ENCODE peak calls at places on chromosome 2, in six cellular contexts. S is stimulated activated effector memory CD8-positive, alpha-beta T cell treated with anti-CD3 and anti-CD28 coated beads, Interleukin-12 subunit alpha, Interleukin-12 subunit beta, amount 100 ng/mL, for 72 hours; H is heart right ventricle; Q is ELF-1; L is HCEC 1CT; I is A673. O is an unnamed sample.

GRCh38 chr2:133486706-133487305 is 81.5 kb downstream of the NCKAP5 start:
- DNase-seq in S (no peak), H (no peak), Q (no peak), L (no peak), I (no peak), O (no peak)

GRCh38 chr2:26086155-26086634 is 52.3 kb downstream of the RAB10 start:
- DNase-seq in S (no peak), H (no peak), Q (no peak), L (peak; percentile 88), I (peak; percentile 48), O (peak; percentile 25)

GRCh38 chr2:39968037-39968436 is 189.0 kb upstream of the THUMPD2 start:
- DNase-seq in S (no peak), H (no peak), Q (no peak), L (no peak), I (no peak), O (no peak)

GRCh38 chr2:149075868-149076267 is 37.4 kb downstream of the LYPD6B start:
- DNase-seq in S (no peak), H (no peak), Q (peak; percentile 30), L (peak; percentile 37), I (no peak), O (no peak)

GRCh38 chr2:177254433-177255226 is 9.9 kb downstream of the NFE2L2 start:
- DNase-seq in S (no peak), H (no peak), Q (peak; percentile 60), L (no peak), I (peak; percentile 51), O (peak; percentile 81)

GRCh38 chr2:239927424-239927981 is 97.6 kb downstream of the NDUFA10 start:
- DNase-seq in S (peak; percentile 51), H (no peak), Q (peak; percentile 33), L (peak; percentile 71), I (peak; percentile 53), O (peak; percentile 71)

GRCh38 chr2:59732861-59733603 is 820.4 kb downstream of the BCL11A start:
- DNase-seq in S (no peak), H (no peak), Q (peak; percentile 67), L (no peak), I (no peak), O (no peak)

GRCh38 chr2:200658278-200658864 is 72.6 kb downstream of the AOX1 start:
- DNase-seq in S (no peak), H (no peak), Q (no peak), L (no peak), I (no peak), O (peak; percentile 40)

GRCh38 chr2:85537600-85538506 is 1.1 kb upstream of the MAT2A start:
- DNase-seq in S (peak; percentile 18), H (peak; percentile 57), Q (peak; percentile 85), L (peak; percentile 28), I (peak; percentile 68), O (peak; percentile 61)

GRCh38 chr2:12762337-12762736 is 45.6 kb downstream of the TRIB2 start:
- DNase-seq in S (no peak), H (no peak), Q (no peak), L (no peak), I (no peak), O (no peak)

GRCh38 chr2:175690113-175690716 is 311.9 kb downstream of the LNPK start:
- DNase-seq in S (peak; percentile 9), H (peak; percentile 47), Q (peak; percentile 39), L (peak; percentile 54), I (peak; percentile 79), O (peak; percentile 79)